ENCODE peak calls at places on chromosomes 12 and 14, in four cellular contexts. N, C, W and A are unnamed samples.
A peak's percentile ranks its signal among the peaks of the same experiment; 100 is the strongest.

GRCh38 chr14:93906341-93907329 is 20.5 kb upstream of the FAM181A start:
- DNase-seq in N (peak; percentile 84), C (no peak), W (peak; percentile 59), A (peak; percentile 68)

GRCh38 chr12:40970320-40970907 is 217.7 kb upstream of the PDZRN4 start:
- DNase-seq in N (no peak), C (no peak), W (peak; percentile 1), A (peak; percentile 3)

GRCh38 chr12:118541945-118542344 is 165.6 kb downstream of the SUDS3 start:
- DNase-seq in N (no peak), C (no peak), W (no peak), A (peak; percentile 42)

GRCh38 chr12:95114766-95115450 is 41.5 kb upstream of the NR2C1 start:
- DNase-seq in N (no peak), C (no peak), W (no peak), A (no peak)

GRCh38 chr12:24562761-24563392 is 386.0 kb downstream of the BCAT1 start:
- DNase-seq in N (peak; percentile 45), C (no peak), W (no peak), A (no peak)

GRCh38 chr12:27822076-27822712 is 42.2 kb upstream of the MANSC4 start:
- DNase-seq in N (no peak), C (peak; percentile 69), W (no peak), A (peak; percentile 60)

GRCh38 chr12:52019123-52019770 is 12.5 kb downstream of the TAMALIN start:
- DNase-seq in N (no peak), C (no peak), W (no peak), A (no peak)

GRCh38 chr14:39033371-39033770 is 69.7 kb downstream of the SEC23A start:
- DNase-seq in N (no peak), C (no peak), W (no peak), A (no peak)

GRCh38 chr12:125167658-125168057 is 102.4 kb downstream of the AACS start:
- DNase-seq in N (no peak), C (no peak), W (no peak), A (no peak)

GRCh38 chr12:116138781-116139180 is 138.7 kb downstream of the MED13L start:
- DNase-seq in N (no peak), C (no peak), W (no peak), A (no peak)

GRCh38 chr12:22981711-22982110 is 356.7 kb downstream of the ETNK1 start:
- DNase-seq in N (no peak), C (no peak), W (no peak), A (no peak)

GRCh38 chr12:100187857-100188519 is 12.6 kb upstream of the ACTR6 start:
- DNase-seq in N (no peak), C (no peak), W (no peak), A (no peak)

GRCh38 chr12:87793134-87793533 is 236.1 kb downstream of the C12orf50 start:
- DNase-seq in N (no peak), C (no peak), W (no peak), A (no peak)

GRCh38 chr12:29516431-29516875 is 19.0 kb upstream of the OVCH1 start:
- DNase-seq in N (no peak), C (no peak), W (no peak), A (no peak)

GRCh38 chr14:103847954-103848719 is 762 bp upstream of the PPP1R13B start:
- DNase-seq in N (peak; percentile 54), C (no peak), W (peak; percentile 40), A (peak; percentile 29)

GRCh38 chr12:54977155-54977554 is 7.4 kb downstream of the TESPA1 start:
- DNase-seq in N (no peak), C (no peak), W (no peak), A (no peak)

GRCh38 chr12:108341356-108341755 is 2.2 kb upstream of the CMKLR1 start:
- DNase-seq in N (no peak), C (no peak), W (no peak), A (no peak)

GRCh38 chr12:26853303-26854027 is 20.5 kb upstream of the ITPR2 start:
- DNase-seq in N (peak; percentile 57), C (no peak), W (peak; percentile 58), A (peak; percentile 53)

GRCh38 chr12:76029982-76030377 is 1.6 kb downstream of the PHLDA1 start:
- DNase-seq in N (peak; percentile 22), C (no peak), W (no peak), A (no peak)

GRCh38 chr12:11882301-11883019 is 188.3 kb upstream of the BCL2L14 start:
- DNase-seq in N (no peak), C (peak; percentile 39), W (no peak), A (no peak)

GRCh38 chr12:120710805-120711296 is 593 bp downstream of the UNC119B start:
- DNase-seq in N (peak; percentile 45), C (no peak), W (no peak), A (peak; percentile 55)

GRCh38 chr12:76901628-76902386 is 23.0 kb upstream of the CSRP2 start:
- DNase-seq in N (no peak), C (no peak), W (no peak), A (no peak)

GRCh38 chr14:85622986-85623385 is 93.0 kb downstream of the FLRT2 start:
- DNase-seq in N (no peak), C (no peak), W (no peak), A (no peak)

GRCh38 chr12:6635856-6636521 is at the start of gene LPAR5:
- DNase-seq in N (peak; percentile 52), C (no peak), W (no peak), A (peak; percentile 86)

GRCh38 chr12:114851981-114852380 is 168.0 kb upstream of the TBX3 start:
- DNase-seq in N (no peak), C (no peak), W (no peak), A (no peak)

GRCh38 chr14:29092121-29092520 is 325.5 kb downstream of the FOXG1 start:
- DNase-seq in N (no peak), C (no peak), W (no peak), A (no peak)

GRCh38 chr14:104665092-104665662 is 24.2 kb upstream of the INF2 start:
- DNase-seq in N (no peak), C (no peak), W (no peak), A (no peak)

GRCh38 chr12:1591029-1591428 is 3.4 kb downstream of the FBXL14 start:
- DNase-seq in N (no peak), C (no peak), W (no peak), A (no peak)
- TF ChIP-seq CREM in N (no peak), C (no peak), W (no peak), A (no peak)

GRCh38 chr12:4701863-4702262 is 18.3 kb upstream of the GALNT8 start:
- DNase-seq in N (no peak), C (no peak), W (no peak), A (no peak)
- TF ChIP-seq ETV6 in N (no peak), C (no peak), W (no peak), A (no peak)

DNA sequence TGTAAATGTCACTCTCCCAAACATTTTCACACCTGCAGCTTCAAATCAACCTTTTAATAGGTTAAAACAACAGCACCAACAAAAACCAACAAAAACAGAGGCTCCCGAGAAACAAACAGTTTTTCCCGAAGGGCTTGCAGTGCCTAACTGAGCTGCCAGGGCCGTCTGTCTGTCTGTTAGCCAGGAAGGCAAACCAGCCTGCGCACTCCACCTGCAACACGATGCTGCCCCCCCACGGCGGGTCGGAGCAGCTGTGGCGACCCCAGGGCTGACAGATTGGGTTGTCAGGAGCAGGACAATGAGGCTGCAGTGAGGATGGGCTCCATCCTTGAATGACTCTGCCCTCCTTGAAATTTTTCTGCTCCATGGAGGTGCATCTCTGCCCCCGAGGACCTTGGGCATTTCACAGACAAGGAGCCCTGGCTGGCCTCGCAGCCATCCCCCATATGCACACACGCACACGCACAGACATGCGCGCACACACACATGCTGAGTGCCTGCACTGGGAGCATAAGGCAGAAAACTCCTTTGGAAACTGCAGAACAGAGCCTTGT is 2.6 kb downstream of the RTL1 start:
- DNase-seq in N (peak; percentile 75), C (no peak), W (peak; percentile 72), A (peak; percentile 69)
- TF ChIP-seq CREM in N (no peak), C (no peak), W (no peak), A (no peak)

DNA sequence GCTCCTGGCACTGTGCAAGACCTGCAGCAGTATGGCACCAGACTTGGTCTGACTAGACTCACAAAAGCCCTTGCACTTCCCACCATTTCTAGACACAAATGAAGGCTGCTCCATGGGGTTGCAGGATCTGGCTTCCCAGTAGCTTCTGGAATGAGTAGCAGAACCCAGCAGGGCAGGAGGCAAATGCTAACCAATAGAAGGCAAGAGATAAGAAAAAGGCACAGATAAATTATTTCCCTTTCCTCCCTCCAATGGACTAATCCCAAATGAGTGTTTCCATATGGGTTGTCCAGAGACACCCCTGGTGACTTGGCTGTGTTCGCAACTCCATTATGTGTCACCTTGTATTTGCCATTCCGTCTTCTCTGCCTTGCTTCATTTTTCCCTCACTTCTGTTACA is 49.7 kb downstream of the KIF21A start:
- DNase-seq in N (no peak), C (no peak), W (no peak), A (no peak)
- TF ChIP-seq ETV6 in N (no peak), C (no peak), W (no peak), A (no peak)

GRCh38 chr12:121871501-121871900 is 12.8 kb upstream of the HPD start:
- DNase-seq in N (no peak), C (no peak), W (no peak), A (peak; percentile 48)

GRCh38 chr12:121875582-121875981 is 13.0 kb upstream of the PSMD9 start:
- DNase-seq in N (no peak), C (no peak), W (no peak), A (no peak)

GRCh38 chr12:121872546-121873223 is 14.0 kb upstream of the HPD start:
- DNase-seq in N (no peak), C (no peak), W (no peak), A (no peak)
- TF ChIP-seq CREM in N (no peak), C (no peak), W (no peak), A (no peak)

DNA sequence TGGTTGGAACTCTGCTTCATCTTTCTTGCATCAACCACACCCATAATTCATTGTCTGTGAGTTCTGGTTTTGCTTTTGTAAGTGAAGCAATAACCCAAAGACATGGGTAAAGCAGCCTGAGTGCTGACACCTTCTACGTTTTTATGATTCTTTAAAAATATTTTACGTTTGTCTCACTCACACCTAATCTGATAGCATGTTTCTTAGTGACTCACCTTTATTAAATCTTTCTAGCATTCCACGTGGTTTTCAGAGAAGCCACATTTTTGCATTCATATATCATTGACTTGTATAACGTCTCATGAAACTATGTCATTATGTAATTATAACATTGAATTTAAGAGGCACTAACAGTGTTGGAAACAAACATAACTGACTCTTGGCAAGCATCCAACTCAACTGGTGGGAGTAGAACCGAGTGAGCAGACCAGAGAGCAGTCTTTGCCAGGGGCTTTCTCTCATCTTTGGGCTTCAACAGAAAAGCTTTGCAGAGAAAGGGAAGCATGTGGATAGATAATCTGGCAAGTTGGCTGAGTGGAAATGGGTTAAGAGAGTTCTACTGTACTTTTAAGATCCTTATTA is 118.8 kb downstream of the TPH2 start:
- DNase-seq in N (no peak), C (no peak), W (no peak), A (no peak)
- TF ChIP-seq ETV6 in N (no peak), C (no peak), W (no peak), A (no peak)

GRCh38 chr14:54166049-54166950 is 209.7 kb upstream of the BMP4 start:
- DNase-seq in N (no peak), C (no peak), W (no peak), A (no peak)
- TF ChIP-seq CREM in N (no peak), C (no peak), W (no peak), A (no peak)